ENCODE peak calls at places on chromosomes 13 and 19, in nine cellular contexts. P is mammary epithelial cell, E is WERI-Rb-1, Q is fibroblast of lung, I is colonic mucosa, D is epithelial cell of esophagus, X is pancreas, S is left lung, H is foreskin fibroblast. K is an unnamed sample.

GRCh38 chr13:110506859-110507566 is 54.5 kb downstream of the RAB20 start:
- DNase-seq in P (peak; percentile 13), E (no peak), Q (peak; percentile 60), I (peak; percentile 94), D (peak; percentile 54), X (peak; percentile 89), S (peak; percentile 77), H (no peak), K (peak; percentile 86)

GRCh38 chr19:16604615-16605014 is 23.4 kb downstream of the MED26 start:
- DNase-seq in P (no peak), E (no peak), Q (no peak), I (no peak), D (no peak), X (no peak), S (no peak), H (no peak), K (no peak)

GRCh38 chr19:5931251-5931650 is 17.2 kb downstream of the CAPS start:
- DNase-seq in P (no peak), E (no peak), Q (no peak), I (no peak), D (no peak), X (no peak), S (no peak), H (no peak), K (no peak)

GRCh38 chr19:48553676-48554384 is 1.9 kb downstream of the SULT2B1 start:
- DNase-seq in P (peak; percentile 44), E (peak; percentile 90), Q (peak; percentile 77), I (peak; percentile 67), D (no peak), X (no peak), S (peak; percentile 72), H (peak; percentile 85), K (no peak)

GRCh38 chr19:31586282-31586681 is 237.0 kb upstream of the TSHZ3 start:
- DNase-seq in P (no peak), E (no peak), Q (peak; percentile 82), I (no peak), D (no peak), X (no peak), S (no peak), H (no peak), K (no peak)

GRCh38 chr19:38852231-38853044 is 2.7 kb upstream of the HNRNPL start:
- DNase-seq in P (peak; percentile 64), E (peak; percentile 49), Q (peak; percentile 60), I (peak; percentile 75), D (peak; percentile 93), X (peak; percentile 81), S (peak; percentile 74), H (peak; percentile 74), K (no peak)

GRCh38 chr13:19587635-19588300 is 26.4 kb upstream of the TPTE2 start:
- DNase-seq in P (peak; percentile 35), E (peak; percentile 53), Q (peak; percentile 58), I (no peak), D (peak; percentile 54), X (no peak), S (no peak), H (peak; percentile 29), K (no peak)

GRCh38 chr19:28168557-28168956 is 1044.4 kb downstream of the UQCRFS1 start:
- DNase-seq in P (no peak), E (peak; percentile 20), Q (no peak), I (no peak), D (no peak), X (no peak), S (no peak), H (no peak), K (no peak)

GRCh38 chr19:21835429-21835809 is 563 bp downstream of the ZNF43 start:
- DNase-seq in P (no peak), E (no peak), Q (no peak), I (no peak), D (no peak), X (no peak), S (peak; percentile 33), H (no peak), K (no peak)

GRCh38 chr13:73317140-73317539 is 258.3 kb downstream of the KLF5 start:
- DNase-seq in P (no peak), E (no peak), Q (no peak), I (no peak), D (no peak), X (no peak), S (no peak), H (no peak), K (no peak)

GRCh38 chr13:51767100-51767499 is 36.9 kb downstream of the DHRS12 start:
- DNase-seq in P (no peak), E (no peak), Q (no peak), I (no peak), D (no peak), X (no peak), S (no peak), H (no peak), K (no peak)

GRCh38 chr13:84651288-84651687 is 769.0 kb upstream of the SLITRK1 start:
- DNase-seq in P (peak; percentile 81), E (no peak), Q (peak; percentile 80), I (no peak), D (peak; percentile 87), X (no peak), S (no peak), H (peak; percentile 76), K (no peak)

GRCh38 chr19:14733574-14733973 is 43.7 kb downstream of the ZNF333 start:
- DNase-seq in P (no peak), E (no peak), Q (no peak), I (no peak), D (no peak), X (no peak), S (no peak), H (no peak), K (no peak)

DNA sequence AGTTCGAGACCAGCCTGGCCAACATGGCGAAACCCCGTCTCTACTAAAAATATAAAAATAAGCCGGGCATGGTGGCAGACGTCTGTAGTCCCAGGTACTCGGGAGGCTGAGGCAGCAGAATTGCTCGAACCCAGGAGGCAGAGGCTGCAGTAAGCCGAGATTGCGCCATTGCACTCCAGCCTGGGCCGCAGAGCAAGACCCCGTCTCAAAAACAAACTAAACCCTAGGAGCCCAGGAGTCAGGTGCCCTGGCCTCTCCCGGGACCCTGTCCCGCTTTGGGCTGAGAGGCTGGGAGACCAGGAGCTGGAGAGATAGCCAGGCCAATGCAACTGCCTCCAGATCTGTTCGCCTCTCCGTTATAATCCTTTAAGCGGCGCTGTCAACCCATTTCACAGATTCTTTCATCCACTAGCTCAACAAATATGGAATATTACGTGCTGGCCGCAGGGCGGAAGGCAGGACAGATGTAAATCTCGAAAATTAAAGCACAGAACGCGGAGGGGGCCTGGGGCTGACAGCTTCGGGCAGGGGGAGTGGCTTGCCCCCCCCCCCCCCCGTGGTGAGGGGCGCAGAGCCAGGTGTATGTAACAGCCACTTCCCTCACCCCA is 5.3 kb upstream of the MYBPC2 start:
- DNase-seq in P (no peak), E (no peak), Q (no peak), I (no peak), D (no peak), X (no peak), S (no peak), H (no peak), K (no peak)
- H3K4me3 ChIP-seq in P (peak overlapping the region; percentile 39), E (no peak overlapping the region), Q (no peak overlapping the region), I (no peak overlapping the region), D (peak overlapping the region; percentile 42), X (no peak overlapping the region), S (peak overlapping the region; percentile 17), H (peak overlapping the region; percentile 28), K (no peak overlapping the region)

GRCh38 chr19:40804783-40805242 is 5.8 kb downstream of the EGLN2 start:
- DNase-seq in P (no peak), E (peak; percentile 49), Q (no peak), I (peak; percentile 25), D (no peak), X (no peak), S (no peak), H (no peak), K (no peak)

GRCh38 chr19:40808021-40808325 is 9.0 kb downstream of the EGLN2 start:
- DNase-seq in P (no peak), E (no peak), Q (no peak), I (no peak), D (no peak), X (no peak), S (no peak), H (no peak), K (no peak)

GRCh38 chr19:40805258-40805868 is 6.4 kb downstream of the EGLN2 start:
- DNase-seq in P (no peak), E (no peak), Q (no peak), I (peak; percentile 62), D (no peak), X (peak; percentile 64), S (no peak), H (no peak), K (peak; percentile 66)

GRCh38 chr19:40807147-40808020 is 8.4 kb downstream of the EGLN2 start:
- DNase-seq in P (no peak), E (peak; percentile 73), Q (no peak), I (peak; percentile 41), D (peak; percentile 43), X (no peak), S (no peak), H (no peak), K (no peak)

GRCh38 chr19:40806385-40807146 is 7.6 kb downstream of the EGLN2 start:
- DNase-seq in P (peak; percentile 63), E (peak; percentile 81), Q (peak; percentile 97), I (peak; percentile 71), D (peak; percentile 89), X (peak; percentile 65), S (peak; percentile 71), H (peak; percentile 93), K (no peak)
- TF ChIP-seq CTCF in P (peak; percentile 79), E (peak; percentile 91), Q (peak; percentile 93), I (peak; percentile 73), D (peak; percentile 80), X (peak; percentile 27), S (peak; percentile 89), H (peak; percentile 95), K (no peak)

GRCh38 chr13:92966900-92967299 is 259.7 kb upstream of the GPC6 start:
- DNase-seq in P (no peak), E (no peak), Q (no peak), I (no peak), D (no peak), X (no peak), S (no peak), H (no peak), K (no peak)
- H3K4me3 ChIP-seq in P (no peak overlapping the region), E (no peak overlapping the region), Q (no peak overlapping the region), I (no peak overlapping the region), D (no peak overlapping the region), X (no peak overlapping the region), S (no peak overlapping the region), H (no peak overlapping the region), K (no peak overlapping the region)

GRCh38 chr13:40255551-40255950 is 410.9 kb downstream of the FOXO1 start:
- DNase-seq in P (no peak), E (no peak), Q (no peak), I (no peak), D (no peak), X (no peak), S (no peak), H (no peak), K (no peak)

GRCh38 chr13:40252241-40252640 is 414.2 kb downstream of the FOXO1 start:
- DNase-seq in P (no peak), E (no peak), Q (no peak), I (no peak), D (peak; percentile 80), X (no peak), S (no peak), H (no peak), K (no peak)

GRCh38 chr13:40254394-40254793 is 412.0 kb downstream of the FOXO1 start:
- DNase-seq in P (no peak), E (no peak), Q (no peak), I (no peak), D (peak; percentile 63), X (no peak), S (no peak), H (no peak), K (no peak)

GRCh38 chr13:40247845-40248244 is 418.6 kb downstream of the FOXO1 start:
- DNase-seq in P (peak; percentile 51), E (no peak), Q (peak; percentile 24), I (no peak), D (peak; percentile 55), X (no peak), S (no peak), H (peak; percentile 35), K (no peak)

GRCh38 chr13:40251343-40252032 is 415.0 kb downstream of the FOXO1 start:
- DNase-seq in P (peak; percentile 60), E (no peak), Q (peak; percentile 47), I (no peak), D (peak; percentile 76), X (no peak), S (no peak), H (peak; percentile 30), K (no peak)
- TF ChIP-seq CTCF in P (no peak), E (no peak), Q (no peak), I (no peak), D (no peak), X (no peak), S (no peak), H (no peak), K (no peak)

K was measured in LNCaP clone FGC.